ENCODE peak calls at places on chromosomes 1 and 21, in ten cellular contexts. Q is EH, H is pancreas, T is GM04503, F is NCI-H2171 treated with DMSO at 0.1 percent for 48 hours, C is mucosa of descending colon, L is HTR-8/SVneo, U is posterior cingulate gyrus, Z is RPMI7951, X is NCI-H524. W is an unnamed sample.

GRCh38 chr1:11374079-11374747 is 101.2 kb downstream of the UBIAD1 start:
- DNase-seq in H (no peak), Z (no peak), U (no peak), T (no peak), L (no peak), Q (no peak), C (no peak), X (no peak), F (peak), W (no peak)

GRCh38 chr21:44405948-44406872 is 49.1 kb upstream of the LRRC3 start:
- DNase-seq in Z (peak), H (no peak), U (no peak), C (no peak), T (peak), X (no peak), Q (peak), F (no peak), L (peak), W (no peak)

GRCh38 chr1:214604543-214604942 is 1.5 kb downstream of the CENPF start:
- DNase-seq in C (no peak), F (no peak), T (peak), Q (peak), X (no peak), Z (peak), H (no peak), L (no peak), U (no peak), W (no peak)

GRCh38 chr1:62991152-62991551 is 207.2 kb downstream of the ATG4C start:
- DNase-seq in U (no peak), H (no peak), Q (no peak), Z (no peak), X (no peak), F (peak), T (no peak), L (no peak), C (no peak), W (no peak)

GRCh38 chr1:201535046-201535777 is 3.7 kb upstream of the NAV1 start:
- DNase-seq in C (no peak), X (no peak), L (no peak), Q (peak), T (no peak), Z (peak), H (no peak), F (no peak), U (no peak), W (no peak)

GRCh38 chr21:45309541-45310381 is 22.1 kb upstream of the POFUT2 start:
- DNase-seq in Z (no peak), C (peak), F (no peak), Q (no peak), T (no peak), U (no peak), X (no peak), L (no peak), H (peak), W (peak)

GRCh38 chr1:108881369-108881768 is 4.6 kb downstream of the GPSM2 start:
- DNase-seq in Q (peak), T (no peak), L (no peak), U (no peak), X (no peak), Z (no peak), C (no peak), F (no peak), H (no peak), W (no peak)

GRCh38 chr1:63958556-63958955 is 184.7 kb downstream of the ROR1 start:
- DNase-seq in U (no peak), F (no peak), Q (no peak), C (no peak), X (no peak), Z (no peak), H (no peak), T (no peak), L (no peak), W (no peak)

GRCh38 chr1:152374451-152374850 is 14.6 kb upstream of the FLG2 start:
- DNase-seq in Z (no peak), C (no peak), U (no peak), T (no peak), X (no peak), L (no peak), F (no peak), H (no peak), Q (no peak), W (no peak)

GRCh38 chr1:63795455-63795854 is 21.6 kb downstream of the ROR1 start:
- DNase-seq in X (peak), L (no peak), Q (no peak), Z (no peak), C (no peak), T (no peak), U (no peak), F (no peak), H (no peak), W (no peak)

GRCh38 chr1:209674957-209675566 is at the start of gene G0S2:
- DNase-seq in Q (peak), U (peak), L (no peak), T (no peak), F (no peak), H (peak), C (peak), X (peak), Z (peak), W (peak)

GRCh38 chr1:160672789-160673695 is 26.2 kb upstream of the SLAMF1 start:
- DNase-seq in H (no peak), X (no peak), F (no peak), T (no peak), U (no peak), C (no peak), L (no peak), Z (no peak), Q (no peak), W (no peak)

GRCh38 chr21:31730687-31731111 is 1.2 kb downstream of the SCAF4 start:
- DNase-seq in L (no peak), F (peak), H (no peak), C (peak), Q (no peak), T (no peak), U (no peak), X (peak), Z (no peak), W (no peak)

GRCh38 chr1:194289569-194290266 is 1103.3 kb upstream of the B3GALT2 start:
- DNase-seq in F (no peak), Z (no peak), T (no peak), U (no peak), C (no peak), H (no peak), Q (no peak), X (peak), L (no peak), W (peak)

GRCh38 chr1:7564097-7564496 is 207.0 kb upstream of the VAMP3 start:
- DNase-seq in T (no peak), U (no peak), H (no peak), C (no peak), Q (no peak), Z (no peak), F (no peak), X (no peak), L (no peak), W (no peak)

GRCh38 chr1:169882039-169882511 is 11.6 kb downstream of the SCYL3 start:
- DNase-seq in L (no peak), F (no peak), T (no peak), H (no peak), C (no peak), Z (no peak), Q (no peak), U (no peak), X (no peak), W (no peak)

GRCh38 chr1:35555601-35556477 is 1.4 kb downstream of the KIAA0319L start:
- DNase-seq in H (no peak), T (peak), X (peak), F (peak), L (no peak), U (no peak), Q (peak), Z (peak), C (no peak), W (no peak)

W was measured in left colon.